ENCODE peak calls at places on chromosomes 5 and 9, in ten cellular contexts. One of them, this sample, is unnamed.

GRCh38 chr5:1975898-1976765 is 93.4 kb upstream of the IRX4 start:
- DNase-seq in AG04450: no peak
- DNase-seq in colonic mucosa: no peak
- DNase-seq in glutamatergic neuron: no peak
- DNase-seq in astrocyte of the spinal cord: no peak
- DNase-seq in body of pancreas: no peak
- DNase-seq in endothelial cell: no peak
- DNase-seq in uterus: no peak
- DNase-seq in lower lobe of right lung: no peak
- DNase-seq in fibroblast of pulmonary artery: peak
- DNase-seq in this sample: no peak

GRCh38 chr9:86752727-86753126 is 194.6 kb downstream of the GAS1 start:
- DNase-seq in AG04450: no peak
- DNase-seq in colonic mucosa: no peak
- DNase-seq in glutamatergic neuron: no peak
- DNase-seq in astrocyte of the spinal cord: no peak
- DNase-seq in body of pancreas: no peak
- DNase-seq in endothelial cell: no peak
- DNase-seq in uterus: no peak
- DNase-seq in lower lobe of right lung: no peak
- DNase-seq in fibroblast of pulmonary artery: no peak
- DNase-seq in this sample: no peak

GRCh38 chr5:175226506-175226905 is 217.5 kb downstream of the DRD1 start:
- DNase-seq in AG04450: no peak
- DNase-seq in colonic mucosa: no peak
- DNase-seq in glutamatergic neuron: no peak
- DNase-seq in astrocyte of the spinal cord: no peak
- DNase-seq in body of pancreas: no peak
- DNase-seq in endothelial cell: no peak
- DNase-seq in uterus: no peak
- DNase-seq in lower lobe of right lung: no peak
- DNase-seq in fibroblast of pulmonary artery: no peak
- DNase-seq in this sample: no peak

GRCh38 chr9:114936566-114936965 is 6.2 kb upstream of the TNFSF8 start:
- DNase-seq in AG04450: no peak
- DNase-seq in colonic mucosa: no peak
- DNase-seq in glutamatergic neuron: no peak
- DNase-seq in astrocyte of the spinal cord: no peak
- DNase-seq in body of pancreas: no peak
- DNase-seq in endothelial cell: no peak
- DNase-seq in uterus: no peak
- DNase-seq in lower lobe of right lung: no peak
- DNase-seq in fibroblast of pulmonary artery: no peak
- DNase-seq in this sample: no peak

GRCh38 chr5:169701910-169702451 is 64.9 kb downstream of the DOCK2 start:
- DNase-seq in AG04450: no peak
- DNase-seq in colonic mucosa: no peak
- DNase-seq in glutamatergic neuron: no peak
- DNase-seq in astrocyte of the spinal cord: peak
- DNase-seq in body of pancreas: no peak
- DNase-seq in endothelial cell: no peak
- DNase-seq in uterus: no peak
- DNase-seq in lower lobe of right lung: no peak
- DNase-seq in fibroblast of pulmonary artery: peak
- DNase-seq in this sample: no peak

GRCh38 chr5:52922384-52922783 is 66.8 kb upstream of the ITGA2 start:
- DNase-seq in AG04450: peak
- DNase-seq in colonic mucosa: no peak
- DNase-seq in glutamatergic neuron: no peak
- DNase-seq in astrocyte of the spinal cord: peak
- DNase-seq in body of pancreas: no peak
- DNase-seq in endothelial cell: no peak
- DNase-seq in uterus: no peak
- DNase-seq in lower lobe of right lung: peak
- DNase-seq in fibroblast of pulmonary artery: peak
- DNase-seq in this sample: no peak

GRCh38 chr5:109852371-109853160 is 162.8 kb downstream of the MAN2A1 start:
- DNase-seq in AG04450: no peak
- DNase-seq in colonic mucosa: no peak
- DNase-seq in glutamatergic neuron: no peak
- DNase-seq in astrocyte of the spinal cord: peak
- DNase-seq in body of pancreas: no peak
- DNase-seq in endothelial cell: no peak
- DNase-seq in uterus: no peak
- DNase-seq in lower lobe of right lung: no peak
- DNase-seq in fibroblast of pulmonary artery: no peak
- DNase-seq in this sample: no peak

GRCh38 chr9:89781838-89782237 is 177.0 kb downstream of the GADD45G start:
- DNase-seq in AG04450: no peak
- DNase-seq in colonic mucosa: no peak
- DNase-seq in glutamatergic neuron: no peak
- DNase-seq in astrocyte of the spinal cord: no peak
- DNase-seq in body of pancreas: no peak
- DNase-seq in endothelial cell: no peak
- DNase-seq in uterus: no peak
- DNase-seq in lower lobe of right lung: no peak
- DNase-seq in fibroblast of pulmonary artery: no peak
- DNase-seq in this sample: no peak

GRCh38 chr5:148381906-148382305 is 1.9 kb upstream of the FBXO38 start:
- DNase-seq in AG04450: no peak
- DNase-seq in colonic mucosa: no peak
- DNase-seq in glutamatergic neuron: no peak
- DNase-seq in astrocyte of the spinal cord: no peak
- DNase-seq in body of pancreas: no peak
- DNase-seq in endothelial cell: no peak
- DNase-seq in uterus: no peak
- DNase-seq in lower lobe of right lung: no peak
- DNase-seq in fibroblast of pulmonary artery: no peak
- DNase-seq in this sample: no peak

GRCh38 chr5:56819027-56819881 is 3.9 kb downstream of the MAP3K1 start:
- DNase-seq in AG04450: no peak
- DNase-seq in colonic mucosa: no peak
- DNase-seq in glutamatergic neuron: no peak
- DNase-seq in astrocyte of the spinal cord: no peak
- DNase-seq in body of pancreas: no peak
- DNase-seq in endothelial cell: no peak
- DNase-seq in uterus: no peak
- DNase-seq in lower lobe of right lung: no peak
- DNase-seq in fibroblast of pulmonary artery: no peak
- DNase-seq in this sample: no peak

GRCh38 chr9:8868632-8869031 is 1069.1 kb upstream of the DMAC1 start:
- DNase-seq in AG04450: no peak
- DNase-seq in colonic mucosa: no peak
- DNase-seq in glutamatergic neuron: no peak
- DNase-seq in astrocyte of the spinal cord: peak
- DNase-seq in body of pancreas: no peak
- DNase-seq in endothelial cell: no peak
- DNase-seq in uterus: no peak
- DNase-seq in lower lobe of right lung: no peak
- DNase-seq in fibroblast of pulmonary artery: peak
- DNase-seq in this sample: no peak

DNA sequence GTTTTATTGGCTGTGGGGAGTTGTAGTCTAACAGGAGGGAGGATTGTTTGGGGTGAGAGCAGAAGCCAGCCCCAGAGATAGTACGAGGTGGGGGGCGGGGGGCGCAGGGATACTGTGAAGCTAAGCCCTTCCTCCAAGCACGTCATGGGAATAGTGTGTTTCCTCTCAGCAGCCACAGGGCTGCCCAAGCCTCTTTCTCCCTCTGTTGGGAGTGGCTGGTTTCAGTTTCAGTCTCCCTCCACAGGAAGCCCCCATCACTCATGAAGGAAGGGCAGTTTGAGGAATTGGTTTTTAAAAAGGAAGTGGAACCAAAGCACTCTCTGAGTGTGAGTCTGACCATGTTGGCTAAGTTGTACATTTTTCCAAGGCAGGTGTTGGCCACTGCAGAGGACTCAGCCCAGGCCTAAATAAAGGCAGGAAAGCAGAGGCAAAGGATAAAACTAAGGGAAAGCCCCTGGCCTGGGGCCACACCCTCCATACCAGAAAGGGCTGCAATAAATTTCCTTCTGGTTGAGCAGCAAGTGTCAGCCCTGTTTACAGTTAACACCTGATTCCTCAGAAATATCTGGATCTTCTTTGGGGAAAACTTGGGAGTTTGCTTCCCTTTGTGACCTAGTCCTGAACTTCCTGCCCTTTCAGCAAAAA is 3.2 kb downstream of the RAB24 start:
- DNase-seq in AG04450: peak
- DNase-seq in colonic mucosa: peak
- DNase-seq in glutamatergic neuron: no peak
- DNase-seq in astrocyte of the spinal cord: peak
- DNase-seq in body of pancreas: peak
- DNase-seq in endothelial cell: peak
- DNase-seq in uterus: peak
- DNase-seq in lower lobe of right lung: peak
- DNase-seq in fibroblast of pulmonary artery: peak
- DNase-seq in this sample: no peak
- TF ChIP-seq CTCF in AG04450: peak
- TF ChIP-seq CTCF in colonic mucosa: no peak
- TF ChIP-seq CTCF in glutamatergic neuron: no peak
- TF ChIP-seq CTCF in astrocyte of the spinal cord: peak
- TF ChIP-seq CTCF in body of pancreas: no peak
- TF ChIP-seq CTCF in endothelial cell: peak
- TF ChIP-seq CTCF in uterus: no peak
- TF ChIP-seq CTCF in lower lobe of right lung: no peak
- TF ChIP-seq CTCF in fibroblast of pulmonary artery: peak
- TF ChIP-seq CTCF in this sample: no peak

GRCh38 chr5:115875447-115875846 is 33.7 kb downstream of the AP3S1 start:
- DNase-seq in AG04450: no peak
- DNase-seq in colonic mucosa: no peak
- DNase-seq in glutamatergic neuron: no peak
- DNase-seq in astrocyte of the spinal cord: no peak
- DNase-seq in body of pancreas: no peak
- DNase-seq in endothelial cell: no peak
- DNase-seq in uterus: no peak
- DNase-seq in lower lobe of right lung: no peak
- DNase-seq in fibroblast of pulmonary artery: peak
- DNase-seq in this sample: no peak
- TF ChIP-seq CTCF in AG04450: peak
- TF ChIP-seq CTCF in colonic mucosa: no peak
- TF ChIP-seq CTCF in glutamatergic neuron: no peak
- TF ChIP-seq CTCF in astrocyte of the spinal cord: no peak
- TF ChIP-seq CTCF in body of pancreas: no peak
- TF ChIP-seq CTCF in endothelial cell: peak
- TF ChIP-seq CTCF in uterus: no peak
- TF ChIP-seq CTCF in lower lobe of right lung: no peak
- TF ChIP-seq CTCF in fibroblast of pulmonary artery: peak
- TF ChIP-seq CTCF in this sample: no peak

DNA sequence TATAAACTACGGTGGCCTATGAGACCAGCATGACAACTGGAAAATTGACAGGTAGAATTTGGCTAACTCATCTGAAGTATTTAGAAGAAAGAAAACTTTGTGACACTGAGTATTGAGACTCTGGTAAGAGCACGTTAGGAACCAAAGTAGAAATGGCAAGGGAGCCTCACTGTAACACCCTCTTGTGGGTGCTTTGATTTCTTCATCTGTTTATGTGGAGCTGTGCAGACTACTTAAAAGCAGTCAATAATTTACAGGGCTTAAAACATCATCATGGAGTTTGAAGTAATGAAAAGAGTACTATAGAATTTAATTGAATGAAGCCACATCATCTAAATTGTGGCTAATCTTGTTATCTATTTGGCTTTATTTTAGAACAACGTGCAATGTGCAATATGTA is 414.2 kb downstream of the CCDC171 start:
- DNase-seq in AG04450: no peak
- DNase-seq in colonic mucosa: no peak
- DNase-seq in glutamatergic neuron: no peak
- DNase-seq in astrocyte of the spinal cord: no peak
- DNase-seq in body of pancreas: no peak
- DNase-seq in endothelial cell: no peak
- DNase-seq in uterus: no peak
- DNase-seq in lower lobe of right lung: no peak
- DNase-seq in fibroblast of pulmonary artery: no peak
- DNase-seq in this sample: no peak
- TF ChIP-seq CTCF in AG04450: no peak
- TF ChIP-seq CTCF in colonic mucosa: no peak
- TF ChIP-seq CTCF in glutamatergic neuron: no peak
- TF ChIP-seq CTCF in astrocyte of the spinal cord: no peak
- TF ChIP-seq CTCF in body of pancreas: no peak
- TF ChIP-seq CTCF in endothelial cell: no peak
- TF ChIP-seq CTCF in uterus: peak
- TF ChIP-seq CTCF in lower lobe of right lung: no peak
- TF ChIP-seq CTCF in fibroblast of pulmonary artery: no peak
- TF ChIP-seq CTCF in this sample: no peak

GRCh38 chr5:138032572-138033274 is at the start of gene FAM13B:
- DNase-seq in AG04450: no peak
- DNase-seq in colonic mucosa: peak
- DNase-seq in glutamatergic neuron: peak
- DNase-seq in astrocyte of the spinal cord: peak
- DNase-seq in body of pancreas: peak
- DNase-seq in endothelial cell: peak
- DNase-seq in uterus: peak
- DNase-seq in lower lobe of right lung: peak
- DNase-seq in fibroblast of pulmonary artery: peak
- DNase-seq in this sample: peak

GRCh38 chr5:138035605-138036537 is 3.0 kb upstream of the FAM13B start:
- DNase-seq in AG04450: peak
- DNase-seq in colonic mucosa: peak
- DNase-seq in glutamatergic neuron: peak
- DNase-seq in astrocyte of the spinal cord: peak
- DNase-seq in body of pancreas: peak
- DNase-seq in endothelial cell: peak
- DNase-seq in uterus: peak
- DNase-seq in lower lobe of right lung: no peak
- DNase-seq in fibroblast of pulmonary artery: peak
- DNase-seq in this sample: peak

GRCh38 chr5:138032028-138032571 is 779 bp downstream of the FAM13B start:
- DNase-seq in AG04450: no peak
- DNase-seq in colonic mucosa: peak
- DNase-seq in glutamatergic neuron: no peak
- DNase-seq in astrocyte of the spinal cord: no peak
- DNase-seq in body of pancreas: peak
- DNase-seq in endothelial cell: no peak
- DNase-seq in uterus: peak
- DNase-seq in lower lobe of right lung: peak
- DNase-seq in fibroblast of pulmonary artery: peak
- DNase-seq in this sample: no peak

GRCh38 chr5:138033275-138033808 is 463 bp upstream of the FAM13B start:
- DNase-seq in AG04450: no peak
- DNase-seq in colonic mucosa: no peak
- DNase-seq in glutamatergic neuron: no peak
- DNase-seq in astrocyte of the spinal cord: no peak
- DNase-seq in body of pancreas: no peak
- DNase-seq in endothelial cell: peak
- DNase-seq in uterus: no peak
- DNase-seq in lower lobe of right lung: no peak
- DNase-seq in fibroblast of pulmonary artery: no peak
- DNase-seq in this sample: no peak

DNA sequence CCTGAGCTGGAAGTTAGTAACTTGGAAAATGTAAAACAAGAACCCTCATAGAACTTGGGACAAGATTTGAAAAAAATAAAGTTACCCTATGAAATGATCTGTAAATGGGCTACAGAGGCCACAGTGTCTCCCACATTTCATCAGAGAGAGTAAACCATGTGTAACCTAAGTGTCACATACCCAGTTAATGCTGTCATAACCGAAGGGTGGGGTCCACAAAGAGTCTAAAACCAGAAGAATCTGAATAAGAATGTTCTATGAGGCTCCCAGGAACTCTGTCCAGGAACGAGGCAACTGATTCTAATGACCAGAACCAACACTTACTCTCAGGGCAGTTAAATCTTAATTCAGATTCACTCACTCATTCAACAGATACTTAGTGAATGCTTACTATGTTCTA is 1.0 kb upstream of the FAM13B start:
- DNase-seq in AG04450: no peak
- DNase-seq in colonic mucosa: no peak
- DNase-seq in glutamatergic neuron: no peak
- DNase-seq in astrocyte of the spinal cord: peak
- DNase-seq in body of pancreas: no peak
- DNase-seq in endothelial cell: no peak
- DNase-seq in uterus: no peak
- DNase-seq in lower lobe of right lung: no peak
- DNase-seq in fibroblast of pulmonary artery: peak
- DNase-seq in this sample: no peak
- TF ChIP-seq CTCF in AG04450: no peak
- TF ChIP-seq CTCF in colonic mucosa: no peak
- TF ChIP-seq CTCF in glutamatergic neuron: no peak
- TF ChIP-seq CTCF in astrocyte of the spinal cord: no peak
- TF ChIP-seq CTCF in body of pancreas: no peak
- TF ChIP-seq CTCF in endothelial cell: no peak
- TF ChIP-seq CTCF in uterus: no peak
- TF ChIP-seq CTCF in lower lobe of right lung: no peak
- TF ChIP-seq CTCF in fibroblast of pulmonary artery: no peak
- TF ChIP-seq CTCF in this sample: no peak